ENCODE peak calls at places on chromosomes 11 and 22, in four cellular contexts. P is body of pancreas, L is adrenal gland, Q is DND-41. X is an unnamed sample.

GRCh38 chr11:74543991-74544390 is 48.4 kb upstream of the POLD3 start:
- DNase-seq in P (peak), L (no peak), Q (peak), X (no peak)

GRCh38 chr11:95985174-95985808 is 61.4 kb upstream of the MTMR2 start:
- DNase-seq in P (no peak), L (no peak), Q (no peak), X (no peak)

GRCh38 chr22:17664414-17665045 is 26.0 kb downstream of the BCL2L13 start:
- DNase-seq in P (no peak), L (no peak), Q (no peak), X (no peak)

GRCh38 chr22:37818397-37819099 is 4.6 kb upstream of the GALR3 start:
- DNase-seq in P (peak), L (peak), Q (no peak), X (no peak)

GRCh38 chr11:85098996-85099395 is 528.1 kb downstream of the DLG2 start:
- DNase-seq in P (no peak), L (no peak), Q (no peak), X (no peak)

GRCh38 chr11:130042093-130042591 is 27.6 kb upstream of the APLP2 start:
- DNase-seq in P (no peak), L (no peak), Q (no peak), X (peak)

GRCh38 chr11:19952101-19952605 is 208.1 kb downstream of the DBX1 start:
- DNase-seq in P (no peak), L (no peak), Q (no peak), X (no peak)

GRCh38 chr11:9697766-9698165 is 33.9 kb downstream of the SWAP70 start:
- DNase-seq in P (no peak), L (no peak), Q (no peak), X (no peak)

GRCh38 chr11:44610556-44610955 is 45.1 kb downstream of the CD82 start:
- DNase-seq in P (no peak), L (no peak), Q (no peak), X (no peak)

GRCh38 chr11:93099811-93100210 is 98.0 kb downstream of the SLC36A4 start:
- DNase-seq in P (no peak), L (no peak), Q (no peak), X (peak)

GRCh38 chr22:47055921-47056320 is 293.5 kb downstream of the TBC1D22A start:
- DNase-seq in P (peak), L (no peak), Q (no peak), X (no peak)

GRCh38 chr11:2778630-2779498 is 79.1 kb upstream of the KCNQ1OT1 start:
- DNase-seq in P (peak), L (peak), Q (no peak), X (no peak)

GRCh38 chr11:36431429-36432092 is 78.5 kb downstream of the TRAF6 start:
- DNase-seq in P (peak), L (peak), Q (no peak), X (peak)

GRCh38 chr11:79762271-79762935 is 321.6 kb upstream of the TENM4 start:
- DNase-seq in P (no peak), L (peak), Q (no peak), X (no peak)

GRCh38 chr11:72237112-72237931 is 6.7 kb downstream of the PHOX2A start:
- DNase-seq in P (no peak), L (no peak), Q (no peak), X (no peak)
- H3K4me3 ChIP-seq in P (no peak), L (no peak), Q (no peak), X (no peak)

GRCh38 chr22:42313204-42313603 is 42.8 kb upstream of the TCF20 start:
- DNase-seq in P (no peak), L (no peak), Q (no peak), X (no peak)

GRCh38 chr22:42316988-42317387 is 46.5 kb upstream of the TCF20 start:
- DNase-seq in P (no peak), L (no peak), Q (no peak), X (no peak)

GRCh38 chr22:42314709-42315391 is 44.4 kb upstream of the TCF20 start:
- DNase-seq in P (no peak), L (no peak), Q (no peak), X (no peak)

GRCh38 chr22:42315392-42315756 is 44.9 kb upstream of the TCF20 start:
- DNase-seq in P (no peak), L (no peak), Q (no peak), X (no peak)

DNA sequence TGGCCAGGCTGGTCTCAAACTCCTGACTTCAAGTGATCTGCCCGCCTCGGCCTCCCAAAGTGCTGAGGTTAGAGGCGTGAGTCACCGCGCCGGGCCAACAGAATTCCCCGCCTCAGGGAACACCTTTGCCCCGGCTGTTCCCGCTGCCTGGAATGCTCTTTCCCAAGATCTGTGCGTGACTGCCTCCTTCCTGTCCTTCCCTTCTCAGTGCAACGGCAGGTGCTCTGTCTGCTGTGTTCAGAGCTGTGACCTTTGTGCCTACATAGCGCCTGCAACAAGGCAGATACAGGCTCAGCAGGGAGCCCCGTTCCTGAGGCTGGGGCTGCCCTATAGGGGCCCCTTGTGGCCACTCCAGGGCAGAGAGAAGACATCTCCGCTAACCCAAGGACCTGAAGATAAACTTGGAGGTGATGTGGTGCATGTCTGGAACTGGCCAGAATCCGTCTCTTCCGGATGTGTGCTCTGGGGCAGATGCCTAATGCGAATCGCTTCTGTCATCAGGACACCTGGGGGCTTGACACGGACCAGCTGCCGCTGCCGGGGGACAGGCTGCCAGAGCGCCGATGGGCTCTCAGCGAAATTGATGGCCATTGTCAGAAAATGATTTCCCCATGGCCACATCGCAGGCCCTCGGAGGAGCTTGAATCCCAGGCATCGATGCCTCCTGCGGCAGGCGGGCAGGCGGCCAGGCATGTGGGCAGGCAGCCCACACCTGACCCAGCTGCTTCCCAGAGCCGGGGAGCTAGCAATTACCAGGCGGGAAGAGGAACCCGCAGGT is 43.5 kb upstream of the TCF20 start:
- DNase-seq in P (peak), L (peak), Q (no peak), X (no peak)
- TF ChIP-seq CTCF in P (peak), L (peak), Q (peak), X (peak)

DNA sequence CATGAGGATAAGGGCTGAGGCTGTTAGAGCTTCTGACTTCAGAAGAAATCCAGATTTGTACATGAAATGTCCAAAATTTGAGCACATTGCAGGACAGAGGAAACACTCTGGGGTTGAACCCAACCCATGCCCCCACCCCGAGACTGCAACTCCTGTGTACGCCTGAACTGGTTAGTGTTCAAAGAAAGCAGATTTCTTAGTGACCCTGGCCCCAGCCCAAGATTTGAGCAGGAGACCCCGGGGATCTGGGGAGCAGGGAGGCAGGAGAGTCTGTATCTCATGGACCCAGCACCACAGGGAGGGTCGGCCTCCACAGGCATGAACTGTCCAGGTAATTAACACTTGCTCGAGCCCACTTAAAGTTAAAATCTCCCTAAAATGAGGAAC is 69.3 kb upstream of the WNT7B start:
- DNase-seq in P (no peak), L (no peak), Q (no peak), X (no peak)
- H3K4me3 ChIP-seq in P (no peak), L (no peak), Q (no peak), X (no peak)

GRCh38 chr11:114250993-114251796 is 45.0 kb upstream of the NNMT start:
- DNase-seq in P (no peak), L (no peak), Q (no peak), X (no peak)
- TF ChIP-seq CTCF in P (no peak), L (no peak), Q (no peak), X (no peak)

DNA sequence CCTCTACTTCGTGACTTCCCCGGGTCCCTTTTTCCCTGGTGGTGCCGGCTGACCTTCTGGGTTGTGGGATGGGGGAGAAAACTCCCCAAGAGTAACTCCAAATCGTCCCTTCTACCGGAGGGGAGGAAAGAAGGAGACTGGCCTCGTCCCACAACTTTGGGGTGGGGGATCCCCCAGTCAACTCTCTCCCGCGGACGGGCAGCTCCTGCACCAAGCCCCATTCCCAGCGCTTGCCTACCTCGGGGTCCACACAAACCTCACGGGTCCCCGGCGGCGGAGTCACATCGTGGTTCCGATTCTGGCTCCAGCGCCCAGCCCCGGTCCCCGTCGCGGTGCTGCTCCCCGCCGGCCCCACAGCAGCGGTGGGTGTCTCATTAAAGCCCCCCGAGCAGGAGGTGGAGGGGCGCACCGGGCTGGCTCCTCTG is 317 bp downstream of the BDNF start:
- DNase-seq in P (peak), L (no peak), Q (no peak), X (no peak)
- H3K4me3 ChIP-seq in P (peak), L (no peak), Q (no peak), X (peak)

DNA sequence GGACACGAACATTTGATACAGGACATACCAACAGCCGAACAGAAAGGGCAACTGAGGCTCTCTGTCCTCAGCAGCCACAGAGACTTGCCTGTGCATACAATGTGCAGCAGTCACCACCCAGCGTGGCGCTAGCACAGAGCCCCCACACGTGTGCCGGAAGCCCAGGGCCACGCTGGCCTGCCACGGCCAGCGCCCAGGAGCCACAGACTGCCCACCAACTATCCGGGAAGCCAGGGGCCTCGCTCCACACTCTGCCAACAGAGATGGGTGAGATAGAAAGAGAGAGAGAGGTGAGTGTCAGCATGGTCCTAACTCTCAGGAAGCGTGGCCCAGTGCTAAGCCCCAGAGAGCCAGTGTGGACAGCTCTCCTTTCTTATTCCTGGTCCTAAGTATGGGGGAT is 11.7 kb downstream of the TMPRSS5 start:
- DNase-seq in P (no peak), L (no peak), Q (no peak), X (no peak)
- TF ChIP-seq CTCF in P (no peak), L (no peak), Q (no peak), X (no peak)

GRCh38 chr11:102832612-102833011 is 10.8 kb downstream of the MMP3 start:
- DNase-seq in P (no peak), L (no peak), Q (no peak), X (no peak)

GRCh38 chr11:102831128-102831708 is 12.2 kb downstream of the MMP3 start:
- DNase-seq in P (peak), L (peak), Q (no peak), X (no peak)

GRCh38 chr11:102830328-102830727 is 13.1 kb downstream of the MMP3 start:
- DNase-seq in P (no peak), L (no peak), Q (no peak), X (no peak)

GRCh38 chr11:102833731-102834130 is 9.7 kb downstream of the MMP3 start:
- DNase-seq in P (no peak), L (no peak), Q (no peak), X (no peak)

GRCh38 chr11:102831709-102832492 is 11.5 kb downstream of the MMP3 start:
- DNase-seq in P (no peak), L (no peak), Q (no peak), X (no peak)
- H3K4me3 ChIP-seq in P (no peak), L (no peak), Q (no peak), X (peak)

DNA sequence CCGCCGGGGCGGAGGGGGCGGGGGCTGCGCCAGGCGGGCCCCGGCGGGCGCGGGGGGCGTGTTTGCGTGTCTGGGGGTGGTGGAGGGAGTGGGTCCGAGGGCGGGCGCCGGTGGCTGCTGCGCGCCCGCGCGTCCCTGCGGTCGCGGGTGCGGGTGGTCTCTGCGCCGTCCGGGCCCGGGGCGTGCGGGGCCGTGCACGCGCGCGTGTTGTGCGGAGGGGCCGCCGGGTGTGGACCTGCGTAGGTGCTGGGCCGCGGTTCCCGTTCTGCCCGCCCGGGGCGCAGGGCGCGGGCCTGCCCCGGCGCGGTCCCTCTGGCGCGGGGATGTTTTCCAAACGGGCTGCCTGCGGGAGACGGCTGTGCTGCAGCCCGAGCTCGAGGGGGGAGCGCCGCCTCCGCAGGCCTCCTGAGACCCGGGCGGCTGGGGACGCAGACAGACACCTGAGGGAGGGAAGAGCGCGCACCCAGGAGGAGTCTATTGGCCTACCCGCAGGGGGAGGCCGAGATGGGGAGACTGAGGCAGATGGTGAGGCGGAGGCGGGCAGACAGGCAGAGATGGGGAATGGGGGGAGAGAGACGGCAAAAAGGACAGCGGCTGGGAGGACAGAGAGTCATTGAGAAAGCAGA is 442 bp downstream of the PELI3 start:
- DNase-seq in P (peak), L (peak), Q (no peak), X (no peak)
- TF ChIP-seq CTCF in P (peak), L (peak), Q (peak), X (peak)